ENCODE peak calls at places on chromosomes 12 and 14, in ten cellular contexts. T is thoracic aorta, L is transverse colon, Y is body of pancreas, J is IMR-90, U is neural progenitor cell, E is left ventricle myocardium inferior, K is H9, Q is brain microvascular endothelial cell, N is pancreas. I is an unnamed sample.

GRCh38 chr12:128729628-128730121 is 94.1 kb downstream of the SLC15A4 start:
- DNase-seq in T (no peak), L (no peak), Y (no peak), J (no peak), U (no peak), E (no peak), K (no peak), Q (no peak), N (no peak), I (no peak)

GRCh38 chr14:106879241-106879640 is 1352.9 kb downstream of the TMEM121 start:
- DNase-seq in T (no peak), L (peak), Y (peak), J (no peak), U (no peak), E (no peak), K (no peak), Q (no peak), N (no peak), I (peak)

GRCh38 chr12:11437966-11438365 is 42.6 kb upstream of the PRB2 start:
- DNase-seq in T (no peak), L (no peak), Y (no peak), J (no peak), U (no peak), E (no peak), K (no peak), Q (no peak), N (no peak), I (no peak)

GRCh38 chr14:69612759-69613145 is 1.4 kb downstream of the SUSD6 start:
- DNase-seq in T (no peak), L (no peak), Y (no peak), J (no peak), U (no peak), E (no peak), K (no peak), Q (no peak), N (no peak), I (no peak)

GRCh38 chr14:53538316-53538851 is 385.3 kb upstream of the DDHD1 start:
- DNase-seq in T (no peak), L (no peak), Y (no peak), J (peak), U (no peak), E (no peak), K (no peak), Q (no peak), N (no peak), I (no peak)

GRCh38 chr12:2267624-2268477 is 215.1 kb downstream of the CACNA1C start:
- DNase-seq in T (peak), L (no peak), Y (no peak), J (peak), U (peak), E (no peak), K (peak), Q (no peak), N (no peak), I (no peak)

GRCh38 chr12:100573499-100574261 is at the start of gene GAS2L3:
- DNase-seq in T (peak), L (peak), Y (peak), J (peak), U (peak), E (peak), K (peak), Q (peak), N (peak), I (peak)

GRCh38 chr14:45249847-45250575 is 3.0 kb downstream of the MIS18BP1 start:
- DNase-seq in T (no peak), L (no peak), Y (peak), J (peak), U (no peak), E (no peak), K (no peak), Q (peak), N (peak), I (no peak)

GRCh38 chr12:57000393-57000792 is 6.0 kb downstream of the ZBTB39 start:
- DNase-seq in T (no peak), L (no peak), Y (no peak), J (peak), U (no peak), E (no peak), K (no peak), Q (no peak), N (no peak), I (no peak)

GRCh38 chr14:23171251-23171975 is 12.0 kb downstream of the SLC7A8 start:
- DNase-seq in T (no peak), L (no peak), Y (no peak), J (no peak), U (no peak), E (no peak), K (no peak), Q (no peak), N (no peak), I (no peak)
- H3K27ac ChIP-seq in T (no peak), L (no peak), Y (no peak), J (no peak), U (no peak), E (no peak), K (no peak), Q (no peak), N (no peak), I (no peak)

GRCh38 chr12:6072302-6072752 is 52.1 kb downstream of the VWF start:
- DNase-seq in T (no peak), L (no peak), Y (no peak), J (peak), U (no peak), E (no peak), K (no peak), Q (peak), N (no peak), I (no peak)
- TF ChIP-seq CTCF in T (no peak), L (no peak), Y (no peak), J (peak), U (no peak), E (peak), K (no peak), Q (peak), N (no peak), I (no peak)

GRCh38 chr12:14239935-14240872 is 125.3 kb upstream of the ATF7IP start:
- DNase-seq in T (no peak), L (peak), Y (peak), J (no peak), U (no peak), E (no peak), K (peak), Q (no peak), N (peak), I (peak)

GRCh38 chr12:14238224-14238792 is 127.2 kb upstream of the ATF7IP start:
- DNase-seq in T (no peak), L (no peak), Y (no peak), J (peak), U (no peak), E (no peak), K (no peak), Q (no peak), N (no peak), I (no peak)

GRCh38 chr12:14243941-14244340 is 121.5 kb upstream of the ATF7IP start:
- DNase-seq in T (no peak), L (no peak), Y (no peak), J (no peak), U (no peak), E (no peak), K (no peak), Q (no peak), N (no peak), I (no peak)

GRCh38 chr12:14240873-14241220 is 124.6 kb upstream of the ATF7IP start:
- DNase-seq in T (no peak), L (no peak), Y (no peak), J (no peak), U (no peak), E (no peak), K (no peak), Q (no peak), N (no peak), I (no peak)

DNA sequence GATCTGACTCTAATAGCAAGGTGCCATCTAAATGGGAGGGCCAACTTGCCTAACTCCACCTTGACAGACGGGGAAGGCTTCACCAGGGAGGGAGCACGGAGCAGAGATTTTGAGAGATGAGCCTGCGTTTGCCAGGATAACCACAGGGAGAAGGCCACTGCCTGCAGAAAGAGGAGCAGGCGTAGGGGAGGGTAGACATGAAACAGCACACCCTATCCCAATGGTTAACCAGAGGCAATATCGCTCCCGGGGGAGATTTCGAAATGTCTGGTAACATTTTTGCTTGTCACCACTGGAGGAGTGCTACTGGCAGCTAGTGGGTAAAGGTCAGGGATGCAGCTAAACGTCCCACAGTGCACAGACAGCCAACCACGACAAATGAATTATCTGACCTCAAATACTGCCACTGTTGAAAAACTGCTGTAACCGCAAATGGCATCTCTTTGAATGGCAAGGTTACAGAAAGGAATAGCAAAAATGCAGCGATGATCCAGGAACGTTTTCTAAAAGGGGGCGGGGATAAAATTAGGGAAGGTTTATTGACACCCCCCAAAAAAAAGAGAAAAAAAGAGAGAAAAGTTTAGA is 126.0 kb upstream of the ATF7IP start:
- DNase-seq in T (no peak), L (no peak), Y (peak), J (no peak), U (no peak), E (no peak), K (peak), Q (peak), N (peak), I (peak)
- H3K27ac ChIP-seq in T (peak), L (peak), Y (no peak), J (no peak), U (no peak), E (peak), K (peak), Q (no peak), N (peak), I (peak)

DNA sequence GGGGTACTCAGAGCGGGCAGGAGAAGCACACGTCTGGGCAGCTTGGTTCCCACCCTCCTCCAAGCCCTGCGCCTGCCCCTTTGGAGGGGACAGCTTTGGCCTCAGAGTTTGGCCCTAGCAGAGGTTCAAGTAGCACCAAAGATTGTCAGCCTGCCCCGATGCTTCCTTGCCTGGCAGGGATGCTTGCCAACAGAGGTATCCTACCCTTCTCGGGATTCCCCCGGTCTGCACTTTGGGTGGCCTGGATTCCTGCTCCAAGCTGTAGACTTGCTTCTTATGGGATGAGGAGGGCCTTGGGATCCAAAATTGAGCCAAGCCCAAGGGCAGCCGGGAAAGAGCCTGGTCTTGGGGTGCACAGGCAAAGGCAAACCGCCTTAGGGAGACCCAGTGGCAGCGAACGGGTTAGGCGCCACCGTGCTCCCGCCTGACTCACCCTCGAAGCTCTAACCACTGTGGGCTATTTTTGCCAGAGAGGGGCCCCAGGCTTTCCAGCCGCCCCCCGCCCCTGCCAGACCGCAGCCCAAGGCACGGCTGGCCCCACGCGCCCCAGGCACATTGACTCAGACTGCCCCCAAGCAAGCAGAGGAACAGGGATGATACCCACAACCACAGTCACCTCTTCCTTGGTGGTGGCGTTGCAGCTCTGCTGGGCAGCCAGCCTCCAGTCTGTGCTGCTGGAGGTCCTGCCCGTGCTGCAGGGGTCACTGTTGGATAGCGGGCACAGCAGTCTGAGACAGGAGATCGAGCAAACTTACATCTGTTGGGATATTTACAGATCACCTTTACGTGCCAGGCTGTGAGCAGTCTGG is 882 bp upstream of the WNT10B start:
- DNase-seq in T (no peak), L (no peak), Y (no peak), J (peak), U (no peak), E (no peak), K (peak), Q (no peak), N (no peak), I (no peak)
- TF ChIP-seq CTCF in T (no peak), L (no peak), Y (no peak), J (peak), U (peak), E (no peak), K (peak), Q (peak), N (no peak), I (no peak)

DNA sequence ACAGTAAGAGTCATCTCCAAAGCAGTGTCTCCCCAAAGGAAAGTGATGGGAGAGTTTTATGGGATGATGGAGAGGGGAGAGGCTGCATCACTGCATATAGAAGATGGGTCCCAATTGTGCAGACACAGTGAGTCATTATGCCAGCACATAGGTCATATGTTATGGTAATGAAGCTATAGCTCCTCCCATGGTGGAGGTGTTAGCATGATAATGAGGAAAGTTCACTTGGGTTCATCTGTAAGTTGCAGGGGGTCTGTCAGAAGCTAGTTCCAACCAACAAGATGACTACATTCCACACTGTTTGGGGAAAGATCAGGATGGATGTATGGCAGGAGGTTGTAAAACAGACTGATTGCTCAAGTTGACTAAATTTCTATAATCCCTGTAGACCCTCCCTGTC is 561.3 kb downstream of the C12orf50 start:
- DNase-seq in T (no peak), L (no peak), Y (no peak), J (no peak), U (peak), E (no peak), K (peak), Q (no peak), N (no peak), I (no peak)
- H3K27ac ChIP-seq in T (no peak), L (no peak), Y (no peak), J (no peak), U (no peak), E (no peak), K (no peak), Q (no peak), N (no peak), I (no peak)